ENCODE peak calls at places on chromosomes 16 and 17, in five cellular contexts. D is testis, E is A549, U is lower leg skin, N is endothelial cell of umbilical vein. P is an unnamed sample.

GRCh38 chr16:54462151-54462651 is 175.6 kb upstream of the IRX3 start:
- DNase-seq in D (no peak), E (no peak), U (no peak), N (no peak), P (no peak)

GRCh38 chr17:17818088-17818526 is 18.7 kb downstream of the SREBF1 start:
- DNase-seq in D (peak; percentile 56), E (peak; percentile 75), U (no peak), N (no peak), P (peak; percentile 96)

GRCh38 chr17:57091186-57091618 is 6.2 kb downstream of the AKAP1 start:
- DNase-seq in D (no peak), E (no peak), U (no peak), N (no peak), P (no peak)

GRCh38 chr17:57956311-57957119 is 1.3 kb upstream of the CUEDC1 start:
- DNase-seq in D (no peak), E (no peak), U (no peak), N (no peak), P (no peak)

GRCh38 chr17:17060930-17061329 is 18.7 kb downstream of the MPRIP start:
- DNase-seq in D (no peak), E (no peak), U (no peak), N (no peak), P (no peak)

GRCh38 chr17:10121971-10122707 is 76.3 kb downstream of the GAS7 start:
- DNase-seq in D (no peak), E (no peak), U (no peak), N (no peak), P (no peak)

GRCh38 chr17:78421534-78422266 is 43.3 kb downstream of the PGS1 start:
- DNase-seq in D (peak; percentile 79), E (peak; percentile 91), U (peak; percentile 55), N (peak; percentile 77), P (peak; percentile 85)

GRCh38 chr17:50128441-50129302 is 1.3 kb downstream of the SAMD14 start:
- DNase-seq in D (no peak), E (no peak), U (no peak), N (peak; percentile 31), P (no peak)

GRCh38 chr17:81200695-81201580 is 21.8 kb downstream of the CEP131 start:
- DNase-seq in D (peak; percentile 85), E (peak; percentile 81), U (peak; percentile 58), N (peak; percentile 76), P (peak; percentile 89)

GRCh38 chr16:21656795-21657768 is 4.7 kb upstream of the IGSF6 start:
- DNase-seq in D (peak; percentile 36), E (peak; percentile 60), U (no peak), N (peak; percentile 63), P (peak; percentile 49)

GRCh38 chr17:47317119-47317518 is 6.6 kb upstream of the EFCAB13 start:
- DNase-seq in D (no peak), E (no peak), U (peak; percentile 53), N (no peak), P (no peak)

GRCh38 chr17:57755479-57756070 is 10.5 kb upstream of the CCDC182 start:
- DNase-seq in D (no peak), E (no peak), U (no peak), N (no peak), P (no peak)

GRCh38 chr17:14672830-14673229 is 371.9 kb downstream of the HS3ST3B1 start:
- DNase-seq in D (no peak), E (no peak), U (no peak), N (no peak), P (no peak)

GRCh38 chr17:35051579-35052239 is 11.8 kb downstream of the RFFL start:
- DNase-seq in D (no peak), E (no peak), U (no peak), N (peak; percentile 65), P (no peak)

GRCh38 chr16:58393138-58393504 is 850 bp downstream of the GINS3 start:
- DNase-seq in D (no peak), E (no peak), U (no peak), N (no peak), P (peak; percentile 24)

GRCh38 chr16:81137754-81138153 is 41.6 kb upstream of the GCSH start:
- DNase-seq in D (no peak), E (no peak), U (no peak), N (no peak), P (no peak)

GRCh38 chr17:59851431-59852375 is 41.0 kb downstream of the TUBD1 start:
- DNase-seq in D (peak; percentile 49), E (peak; percentile 90), U (peak; percentile 79), N (no peak), P (no peak)

DNA sequence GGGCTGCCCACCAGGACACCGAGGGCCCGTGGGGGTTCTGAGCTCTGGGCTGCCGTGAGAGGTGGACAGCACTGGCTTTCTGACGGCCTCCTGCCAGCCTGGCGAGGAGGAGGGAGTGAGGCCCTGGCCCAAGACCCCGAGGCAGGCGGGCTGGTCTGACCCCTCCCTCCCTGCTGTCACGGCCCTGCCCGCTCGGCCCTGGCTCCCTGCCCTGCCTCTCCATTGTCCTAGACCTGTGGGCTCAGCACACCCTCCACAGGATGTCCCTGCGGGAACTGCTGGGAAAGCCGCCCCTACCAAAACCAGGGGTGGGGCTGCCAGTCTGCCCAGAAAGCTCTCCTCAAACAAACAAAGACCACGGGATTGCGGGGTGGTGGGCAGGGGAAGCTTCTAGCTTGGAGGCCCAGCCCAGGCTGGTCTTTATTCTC is 20.7 kb downstream of the SPNS2 start:
- DNase-seq in D (peak; percentile 55), E (no peak), U (no peak), N (peak; percentile 73), P (no peak)
- TF ChIP-seq POLR2A in D (no peak), E (no peak), U (no peak), N (no peak), P (no peak)

GRCh38 chr16:7217797-7218196 is 114.8 kb upstream of the RBFOX1 start:
- DNase-seq in D (no peak), E (no peak), U (no peak), N (no peak), P (no peak)

GRCh38 chr16:7218936-7219335 is 113.7 kb upstream of the RBFOX1 start:
- DNase-seq in D (no peak), E (no peak), U (no peak), N (no peak), P (no peak)

GRCh38 chr16:7216719-7217118 is 115.9 kb upstream of the RBFOX1 start:
- DNase-seq in D (no peak), E (no peak), U (no peak), N (no peak), P (no peak)

DNA sequence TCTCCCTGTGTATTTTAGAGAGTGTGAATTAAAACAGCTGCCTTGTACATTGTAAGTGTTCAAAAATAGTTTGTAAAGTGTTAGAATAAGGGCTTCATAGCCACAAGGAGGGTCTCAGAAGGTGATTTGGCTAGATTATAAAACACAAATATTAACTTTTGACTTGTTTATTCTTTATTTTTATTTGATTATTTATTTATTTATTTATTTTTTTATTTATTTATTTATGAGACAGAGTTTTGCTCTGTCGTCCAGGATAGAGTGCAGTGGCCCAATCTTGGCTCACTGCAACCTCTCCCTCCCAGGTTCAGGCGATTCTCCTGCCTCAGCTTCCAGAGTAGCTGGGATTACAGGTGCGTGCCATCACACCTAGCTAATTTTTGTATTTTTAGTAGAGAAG is 111.5 kb upstream of the RBFOX1 start:
- DNase-seq in D (no peak), E (no peak), U (no peak), N (no peak), P (no peak)
- TF ChIP-seq POLR2A in D (no peak), E (no peak), U (no peak), N (no peak), P (no peak)

GRCh38 chr16:88575251-88575650 is 5.0 kb downstream of the ZC3H18 start:
- DNase-seq in D (no peak), E (no peak), U (no peak), N (no peak), P (no peak)

GRCh38 chr16:88576307-88576706 is 6.1 kb downstream of the ZC3H18 start:
- DNase-seq in D (no peak), E (no peak), U (no peak), N (no peak), P (no peak)

GRCh38 chr16:88578446-88579313 is 8.5 kb downstream of the ZC3H18 start:
- DNase-seq in D (no peak), E (no peak), U (no peak), N (no peak), P (no peak)

GRCh38 chr16:88580371-88580770 is 10.2 kb downstream of the ZC3H18 start:
- DNase-seq in D (no peak), E (no peak), U (no peak), N (no peak), P (no peak)

DNA sequence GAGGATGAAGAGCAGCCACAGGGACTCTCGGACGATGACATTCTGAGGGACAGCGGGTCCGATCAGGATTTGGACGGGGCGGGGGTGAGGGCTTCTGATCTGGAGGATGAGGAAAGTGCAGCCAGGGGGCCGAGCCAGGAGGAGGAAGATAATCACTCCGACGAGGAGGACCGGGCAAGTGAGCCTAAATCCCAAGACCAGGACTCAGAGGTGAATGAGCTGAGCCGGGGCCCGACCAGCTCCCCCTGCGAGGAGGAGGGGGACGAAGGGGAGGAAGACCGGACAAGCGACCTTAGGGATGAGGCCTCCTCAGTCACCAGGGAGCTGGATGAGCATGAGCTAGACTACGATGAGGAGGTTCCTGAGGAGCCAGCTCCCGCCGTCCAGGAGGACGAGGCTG is 7.0 kb downstream of the ZC3H18 start:
- DNase-seq in D (no peak), E (no peak), U (no peak), N (no peak), P (no peak)
- TF ChIP-seq POLR2A in D (no peak), E (no peak), U (no peak), N (no peak), P (no peak)

GRCh38 chr16:75116081-75116910 is at the start of gene LDHD:
- DNase-seq in D (peak; percentile 91), E (peak; percentile 81), U (peak; percentile 71), N (peak; percentile 37), P (peak; percentile 94)
- TF ChIP-seq POLR2A in D (no peak), E (no peak), U (no peak), N (no peak), P (no peak)

DNA sequence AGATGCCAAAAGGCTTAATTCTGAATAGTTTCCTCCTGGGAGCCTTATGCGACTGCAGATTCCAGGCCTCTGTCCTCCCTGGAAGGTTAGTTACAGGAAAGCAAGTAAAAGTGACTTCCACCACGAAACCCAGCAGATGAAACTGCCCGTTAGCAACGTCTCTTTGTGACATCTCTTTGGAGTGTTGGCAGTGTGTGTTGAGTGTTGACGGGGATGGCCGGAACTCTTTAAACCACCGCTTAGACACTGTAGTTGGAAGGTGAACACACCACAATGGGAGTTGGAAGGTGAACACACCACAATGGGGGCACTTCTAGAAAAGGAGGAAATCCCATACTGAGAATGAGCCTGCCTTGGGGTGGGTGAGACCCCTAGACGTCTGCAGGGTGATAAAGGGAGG is 858 bp downstream of the SKAP1 start:
- DNase-seq in D (no peak), E (no peak), U (no peak), N (no peak), P (no peak)
- TF ChIP-seq POLR2A in D (no peak), E (no peak), U (no peak), N (no peak), P (no peak)

P was measured in H54.